ENCODE peak calls at places on chromosomes 13 and 19, in ten cellular contexts. L is dorsolateral prefrontal cortex, V is breast epithelium, F is fibroblast of mammary gland, Q is fibroblast of the aortic adventitia, R is cardiac muscle cell, T is upper lobe of left lung, A is HFFc6, J is WTC11, C is fibroblast of pulmonary artery. S is an unnamed sample.

GRCh38 chr19:44512326-44513298 is 12.3 kb upstream of the ZNF180 start:
- DNase-seq in L (no peak), V (no peak), F (peak; percentile 50), Q (peak; percentile 68), R (peak; percentile 20), T (no peak), A (peak; percentile 54), J (peak; percentile 82), C (peak; percentile 76), S (peak; percentile 60)

GRCh38 chr19:31980851-31981250 is 364.6 kb upstream of the ZNF507 start:
- DNase-seq in L (no peak), V (no peak), F (no peak), Q (no peak), R (no peak), T (no peak), A (no peak), J (no peak), C (no peak), S (no peak)

GRCh38 chr13:40547545-40548322 is 118.7 kb downstream of the FOXO1 start:
- DNase-seq in L (no peak), V (no peak), F (peak; percentile 60), Q (no peak), R (no peak), T (no peak), A (no peak), J (no peak), C (peak; percentile 35), S (no peak)

GRCh38 chr19:39710333-39710890 is 6.1 kb downstream of the LGALS14 start:
- DNase-seq in L (no peak), V (no peak), F (no peak), Q (no peak), R (no peak), T (no peak), A (no peak), J (no peak), C (no peak), S (no peak)

GRCh38 chr13:46575321-46575721 is 22.4 kb downstream of the LRCH1 start:
- DNase-seq in L (no peak), V (no peak), F (peak; percentile 73), Q (no peak), R (no peak), T (no peak), A (no peak), J (no peak), C (peak; percentile 79), S (peak; percentile 25)

GRCh38 chr13:111616203-111616602 is 295.8 kb downstream of the TEX29 start:
- DNase-seq in L (no peak), V (no peak), F (no peak), Q (no peak), R (no peak), T (no peak), A (no peak), J (no peak), C (no peak), S (no peak)

GRCh38 chr13:36975172-36975571 is 24.0 kb downstream of the ALG5 start:
- DNase-seq in L (no peak), V (no peak), F (no peak), Q (no peak), R (no peak), T (no peak), A (no peak), J (no peak), C (no peak), S (no peak)

GRCh38 chr19:39310558-39311311 is 9.9 kb downstream of the LRFN1 start:
- DNase-seq in L (peak; percentile 64), V (no peak), F (no peak), Q (no peak), R (peak; percentile 68), T (no peak), A (no peak), J (peak; percentile 46), C (no peak), S (no peak)

GRCh38 chr19:28169168-28169862 is 1043.6 kb downstream of the UQCRFS1 start:
- DNase-seq in L (no peak), V (no peak), F (no peak), Q (no peak), R (peak; percentile 67), T (no peak), A (no peak), J (peak; percentile 32), C (no peak), S (no peak)

GRCh38 chr13:98397221-98397620 is 179.7 kb downstream of the STK24 start:
- DNase-seq in L (no peak), V (no peak), F (peak; percentile 12), Q (peak; percentile 41), R (no peak), T (no peak), A (no peak), J (no peak), C (peak; percentile 30), S (no peak)
- TF ChIP-seq CTCF in L (peak; percentile 20), V (no peak), F (peak; percentile 24), Q (peak; percentile 44), R (peak; percentile 21), T (peak; percentile 14), A (no peak), J (no peak), C (peak; percentile 30), S (peak; percentile 54)

DNA sequence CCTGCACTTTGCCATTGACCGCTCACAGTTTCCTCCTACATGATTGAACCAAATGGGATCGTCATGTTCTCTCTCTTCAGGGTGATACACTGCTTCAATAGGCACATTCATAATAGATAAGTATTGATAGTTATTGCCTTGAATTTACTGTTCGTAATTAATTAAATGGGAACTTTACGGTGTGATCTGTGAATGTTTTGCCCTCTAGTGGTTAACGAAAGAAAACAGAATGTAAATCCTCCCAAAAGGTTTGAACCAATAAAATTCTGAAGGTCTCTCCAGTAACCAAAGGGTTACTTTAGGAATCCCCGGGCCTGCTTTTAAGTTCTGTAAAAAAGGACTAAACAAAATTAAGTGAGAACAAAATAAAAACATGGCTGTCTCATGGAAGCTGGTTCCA is 389.3 kb downstream of the DACH1 start:
- DNase-seq in L (no peak), V (no peak), F (no peak), Q (no peak), R (no peak), T (no peak), A (no peak), J (no peak), C (no peak), S (no peak)
- TF ChIP-seq CTCF in L (peak; percentile 44), V (no peak), F (peak; percentile 10), Q (no peak), R (peak; percentile 55), T (no peak), A (peak; percentile 54), J (peak; percentile 26), C (peak; percentile 48), S (no peak)

GRCh38 chr13:20294497-20294896 is 62.4 kb upstream of the GJB6 start:
- DNase-seq in L (no peak), V (no peak), F (peak; percentile 15), Q (no peak), R (no peak), T (no peak), A (no peak), J (peak; percentile 43), C (no peak), S (no peak)
- TF ChIP-seq CTCF in L (no peak), V (no peak), F (peak; percentile 22), Q (no peak), R (peak; percentile 8), T (no peak), A (peak; percentile 53), J (peak; percentile 47), C (peak; percentile 5), S (peak; percentile 5)

DNA sequence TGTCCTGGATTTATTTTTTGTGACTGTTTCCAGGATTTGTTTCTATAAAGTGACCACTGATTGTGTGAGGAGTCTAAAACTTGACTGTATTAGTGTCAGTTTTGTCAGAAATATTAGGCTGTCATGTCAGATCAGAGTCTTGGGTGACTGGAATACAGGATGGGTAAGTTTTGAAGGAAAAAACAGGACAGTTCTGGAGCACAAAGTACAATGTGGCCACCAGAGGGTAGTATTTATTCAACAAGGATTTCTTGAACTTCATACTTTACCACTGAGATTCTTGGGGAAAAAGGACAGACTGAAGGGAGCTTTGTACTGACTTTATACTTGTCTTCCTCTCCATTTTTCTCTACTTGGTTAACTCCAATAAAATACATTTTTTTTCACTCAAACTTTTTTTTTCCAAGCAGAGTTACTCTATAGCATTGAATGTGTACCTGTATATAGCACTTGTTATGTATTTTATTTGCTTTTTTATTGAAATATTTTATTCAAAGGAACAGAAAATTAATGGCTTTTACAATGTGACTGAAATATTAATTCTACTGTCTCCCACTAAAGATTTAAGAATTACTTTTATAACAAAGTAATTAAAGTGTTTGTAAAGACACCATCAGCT is 51.1 kb downstream of the LMO7 start:
- DNase-seq in L (no peak), V (no peak), F (peak; percentile 68), Q (peak; percentile 78), R (peak; percentile 49), T (no peak), A (peak; percentile 49), J (no peak), C (peak; percentile 71), S (peak; percentile 56)
- TF ChIP-seq CTCF in L (peak; percentile 56), V (peak; percentile 35), F (peak; percentile 57), Q (peak; percentile 61), R (peak; percentile 60), T (peak; percentile 54), A (peak; percentile 83), J (peak; percentile 17), C (peak; percentile 65), S (peak; percentile 60)

DNA sequence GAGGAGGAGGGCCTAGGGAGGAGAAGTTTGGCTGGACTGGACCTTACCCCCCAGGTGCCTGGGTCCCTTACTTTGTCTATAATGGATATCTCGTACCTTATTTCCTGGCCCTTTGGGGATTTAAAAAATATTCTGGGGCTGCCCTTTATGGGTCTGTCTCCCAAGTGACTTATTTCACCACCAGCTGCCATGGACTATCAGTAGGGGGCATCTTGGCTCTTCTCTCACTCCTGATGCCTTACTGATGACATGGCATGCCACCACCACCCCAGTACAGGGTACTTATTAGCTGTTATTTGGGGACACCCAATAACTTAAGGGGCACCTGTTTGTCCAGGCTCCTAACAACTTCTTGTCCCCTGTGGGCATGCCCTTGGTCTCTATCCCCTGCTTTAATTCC is 38.0 kb downstream of the NFIX start:
- DNase-seq in L (peak; percentile 67), V (no peak), F (no peak), Q (no peak), R (no peak), T (no peak), A (no peak), J (no peak), C (no peak), S (peak; percentile 50)
- TF ChIP-seq CTCF in L (peak; percentile 50), V (no peak), F (peak; percentile 24), Q (peak; percentile 36), R (peak; percentile 25), T (no peak), A (peak; percentile 41), J (no peak), C (peak; percentile 19), S (peak; percentile 47)

GRCh38 chr19:10543420-10544241 is at the start of gene ATG4D:
- DNase-seq in L (peak; percentile 68), V (peak; percentile 80), F (peak; percentile 51), Q (peak; percentile 53), R (peak; percentile 89), T (peak; percentile 91), A (peak; percentile 24), J (peak; percentile 92), C (peak; percentile 62), S (peak; percentile 60)
- TF ChIP-seq CTCF in L (peak; percentile 23), V (no peak), F (no peak), Q (no peak), R (no peak), T (no peak), A (no peak), J (no peak), C (no peak), S (no peak)